ENCODE peak calls at places on chromosome 5, in six cellular contexts. J is RKO; Q is activated CD8-positive, alpha-beta memory T cell treated with anti-CD3 and anti-CD28 coated beads, Interleukin-2, amount 50 U/mL, for 48 hours; F is foreskin keratinocyte; L is activated CD4-positive, alpha-beta T cell treated with anti-CD3 and anti-CD28 coated beads for 24 hours; K is pancreas. S is an unnamed sample.

GRCh38 chr5:99104538-99105132 is 175.8 kb upstream of the CHD1 start:
- DNase-seq in J (peak), L (no peak), Q (no peak), K (no peak), F (peak), S (no peak)

GRCh38 chr5:3218096-3218495 is 377.5 kb upstream of the IRX1 start:
- DNase-seq in F (no peak), Q (no peak), L (no peak), J (no peak), K (no peak), S (no peak)

GRCh38 chr5:91318727-91319126 is 64.4 kb downstream of the ARRDC3 start:
- DNase-seq in Q (no peak), K (no peak), J (no peak), F (no peak), L (no peak), S (no peak)

GRCh38 chr5:172877496-172878260 is 43.6 kb downstream of the ERGIC1 start:
- DNase-seq in F (no peak), J (no peak), K (no peak), L (no peak), Q (no peak), S (no peak)

GRCh38 chr5:90201923-90202322 is 207.6 kb downstream of the CETN3 start:
- DNase-seq in Q (no peak), L (no peak), F (peak), J (peak), K (no peak), S (no peak)

GRCh38 chr5:168920019-168920813 is 341.0 kb upstream of the PANK3 start:
- DNase-seq in F (no peak), L (no peak), J (no peak), Q (no peak), K (no peak), S (no peak)

GRCh38 chr5:86968311-86968753 is 299.4 kb upstream of the RASA1 start:
- DNase-seq in J (peak), K (no peak), Q (no peak), F (peak), L (no peak), S (no peak)

GRCh38 chr5:85345818-85346217 is 961.1 kb upstream of the EDIL3 start:
- DNase-seq in L (no peak), F (no peak), J (no peak), K (no peak), Q (no peak), S (no peak)

GRCh38 chr5:146188358-146188757 is 5.9 kb upstream of the LARS1 start:
- DNase-seq in L (no peak), F (peak), Q (no peak), J (peak), K (no peak), S (no peak)

GRCh38 chr5:111454198-111454606 is 58.1 kb downstream of the STARD4 start:
- DNase-seq in Q (no peak), K (no peak), J (no peak), L (no peak), F (peak), S (no peak)

GRCh38 chr5:171863928-171864327 is 78.3 kb downstream of the SMIM23 start:
- DNase-seq in Q (no peak), J (no peak), F (peak), L (no peak), K (no peak), S (no peak)

GRCh38 chr5:151036556-151036955 is 16.2 kb downstream of the GPX3 start:
- DNase-seq in L (no peak), K (no peak), F (no peak), J (no peak), Q (no peak), S (no peak)

GRCh38 chr5:53323511-53323910 is 156.9 kb upstream of the FST start:
- DNase-seq in L (no peak), Q (no peak), J (no peak), F (peak), K (no peak), S (no peak)

GRCh38 chr5:177429248-177430045 is 3.0 kb downstream of the GRK6 start:
- DNase-seq in Q (peak), K (no peak), L (peak), F (no peak), J (no peak), S (no peak)

GRCh38 chr5:87735918-87736317 is 323.2 kb upstream of the CCNH start:
- DNase-seq in F (peak), J (no peak), K (no peak), Q (no peak), L (no peak), S (no peak)

S was measured in H1.